ENCODE peak calls at places on chromosomes 4 and X, in six cellular contexts. S is aorta; Q is LHCN-M2; G is stimulated activated CD8-positive, alpha-beta memory T cell treated with anti-CD3 and anti-CD28 coated beads, Interleukin-7, amount 100 ng/mL, for 1 hour; A is CD8-positive, alpha-beta memory T cell; X is cardiac muscle cell. T is an unnamed sample.

GRCh38 chrX:53584891-53585290 is 101.6 kb downstream of the HUWE1 start:
- DNase-seq in G (no peak), S (no peak), X (no peak), Q (no peak), A (no peak), T (no peak)

GRCh38 chr4:31482691-31483090 is 762.5 kb downstream of the PCDH7 start:
- DNase-seq in G (no peak), S (no peak), Q (no peak), A (no peak), X (no peak), T (no peak)

GRCh38 chrX:17986440-17986839 is 125.3 kb upstream of the RAI2 start:
- DNase-seq in G (no peak), A (no peak), X (no peak), S (no peak), Q (no peak), T (no peak)

GRCh38 chrX:85109235-85109634 is 105.6 kb downstream of the APOOL start:
- DNase-seq in X (peak), A (no peak), S (no peak), G (no peak), Q (no peak), T (no peak)

GRCh38 chrX:96692911-96693310 is 8.3 kb downstream of the DIAPH2 start:
- DNase-seq in G (no peak), Q (no peak), S (no peak), A (no peak), X (no peak), T (no peak)

GRCh38 chr4:38207110-38207457 is 246.9 kb downstream of the PTTG2 start:
- DNase-seq in S (no peak), Q (no peak), A (no peak), G (no peak), X (no peak), T (no peak)

GRCh38 chr4:147157860-147158701 is 212.4 kb upstream of the TTC29 start:
- DNase-seq in X (peak), S (peak), Q (peak), A (no peak), G (no peak), T (no peak)

GRCh38 chrX:34893741-34894140 is 48.9 kb upstream of the FAM47B start:
- DNase-seq in Q (peak), A (no peak), S (no peak), X (no peak), G (no peak), T (no peak)

GRCh38 chr4:181659202-181659601 is 584.0 kb upstream of the TENM3 start:
- DNase-seq in X (peak), Q (peak), G (no peak), S (no peak), A (no peak), T (no peak)

GRCh38 chr4:98794565-98795205 is 134.2 kb downstream of the EIF4E start:
- DNase-seq in G (no peak), X (peak), S (no peak), A (no peak), Q (peak), T (no peak)

GRCh38 chr4:42965326-42965725 is 72.8 kb downstream of the GRXCR1 start:
- DNase-seq in G (no peak), Q (no peak), S (no peak), X (no peak), A (no peak), T (no peak)